ENCODE peak calls at places on chromosomes 1 and 21, in six cellular contexts. One of them, this sample, is unnamed.

GRCh38 chr1:37513795-37514349 is 694 bp downstream of the MEAF6 start:
- DNase-seq in AG04449: no peak
- DNase-seq in dorsolateral prefrontal cortex: peak
- DNase-seq in CD8-positive, alpha-beta T cell: peak
- DNase-seq in cardiac muscle cell: peak
- DNase-seq in neural progenitor cell: peak
- DNase-seq in this sample: peak

GRCh38 chr1:175493321-175493998 is 249.9 kb downstream of the TNR start:
- DNase-seq in AG04449: no peak
- DNase-seq in CD8-positive, alpha-beta T cell: no peak
- DNase-seq in neural progenitor cell: peak
- DNase-seq in cardiac muscle cell: no peak
- DNase-seq in dorsolateral prefrontal cortex: peak
- DNase-seq in this sample: no peak

GRCh38 chr1:107277022-107277421 is 136.2 kb downstream of the NTNG1 start:
- DNase-seq in CD8-positive, alpha-beta T cell: no peak
- DNase-seq in neural progenitor cell: peak
- DNase-seq in AG04449: no peak
- DNase-seq in dorsolateral prefrontal cortex: peak
- DNase-seq in cardiac muscle cell: peak
- DNase-seq in this sample: peak

GRCh38 chr1:107547363-107548155 is 406.7 kb downstream of the NTNG1 start:
- DNase-seq in CD8-positive, alpha-beta T cell: no peak
- DNase-seq in dorsolateral prefrontal cortex: no peak
- DNase-seq in AG04449: no peak
- DNase-seq in cardiac muscle cell: no peak
- DNase-seq in neural progenitor cell: no peak
- DNase-seq in this sample: no peak

GRCh38 chr1:237679687-237680086 is 211.0 kb downstream of the ZP4 start:
- DNase-seq in cardiac muscle cell: no peak
- DNase-seq in AG04449: no peak
- DNase-seq in neural progenitor cell: no peak
- DNase-seq in CD8-positive, alpha-beta T cell: no peak
- DNase-seq in dorsolateral prefrontal cortex: no peak
- DNase-seq in this sample: no peak

GRCh38 chr1:12433323-12434053 is 184.5 kb downstream of the DHRS3 start:
- DNase-seq in neural progenitor cell: peak
- DNase-seq in AG04449: no peak
- DNase-seq in CD8-positive, alpha-beta T cell: no peak
- DNase-seq in dorsolateral prefrontal cortex: no peak
- DNase-seq in cardiac muscle cell: peak
- DNase-seq in this sample: no peak

GRCh38 chr1:85065550-85065949 is 17.2 kb upstream of the MCOLN3 start:
- DNase-seq in neural progenitor cell: no peak
- DNase-seq in AG04449: no peak
- DNase-seq in dorsolateral prefrontal cortex: no peak
- DNase-seq in cardiac muscle cell: no peak
- DNase-seq in CD8-positive, alpha-beta T cell: no peak
- DNase-seq in this sample: no peak

GRCh38 chr1:175152006-175152652 is 40.4 kb downstream of the KIAA0040 start:
- DNase-seq in AG04449: no peak
- DNase-seq in cardiac muscle cell: peak
- DNase-seq in CD8-positive, alpha-beta T cell: peak
- DNase-seq in dorsolateral prefrontal cortex: peak
- DNase-seq in neural progenitor cell: peak
- DNase-seq in this sample: no peak

GRCh38 chr1:161185732-161186311 is 8.5 kb upstream of the B4GALT3 start:
- DNase-seq in neural progenitor cell: no peak
- DNase-seq in cardiac muscle cell: no peak
- DNase-seq in CD8-positive, alpha-beta T cell: no peak
- DNase-seq in AG04449: no peak
- DNase-seq in dorsolateral prefrontal cortex: no peak
- DNase-seq in this sample: no peak

GRCh38 chr21:39387461-39388037 is 38.7 kb upstream of the HMGN1 start:
- DNase-seq in dorsolateral prefrontal cortex: peak
- DNase-seq in neural progenitor cell: peak
- DNase-seq in cardiac muscle cell: peak
- DNase-seq in CD8-positive, alpha-beta T cell: peak
- DNase-seq in AG04449: no peak
- DNase-seq in this sample: peak

GRCh38 chr1:208238710-208239517 is 5.3 kb downstream of the PLXNA2 start:
- DNase-seq in neural progenitor cell: peak
- DNase-seq in AG04449: no peak
- DNase-seq in dorsolateral prefrontal cortex: peak
- DNase-seq in CD8-positive, alpha-beta T cell: no peak
- DNase-seq in cardiac muscle cell: peak
- DNase-seq in this sample: no peak

GRCh38 chr1:235304549-235305451 is 23.2 kb downstream of the ARID4B start:
- DNase-seq in dorsolateral prefrontal cortex: no peak
- DNase-seq in CD8-positive, alpha-beta T cell: no peak
- DNase-seq in neural progenitor cell: no peak
- DNase-seq in AG04449: no peak
- DNase-seq in cardiac muscle cell: peak
- DNase-seq in this sample: no peak

GRCh38 chr1:211217392-211217791 is 41.8 kb upstream of the RCOR3 start:
- DNase-seq in CD8-positive, alpha-beta T cell: no peak
- DNase-seq in cardiac muscle cell: no peak
- DNase-seq in dorsolateral prefrontal cortex: no peak
- DNase-seq in neural progenitor cell: no peak
- DNase-seq in AG04449: no peak
- DNase-seq in this sample: no peak

GRCh38 chr1:77889671-77890070 is 1.2 kb downstream of the NEXN start:
- DNase-seq in cardiac muscle cell: peak
- DNase-seq in CD8-positive, alpha-beta T cell: no peak
- DNase-seq in dorsolateral prefrontal cortex: no peak
- DNase-seq in AG04449: no peak
- DNase-seq in neural progenitor cell: no peak
- DNase-seq in this sample: no peak

GRCh38 chr1:70667771-70668170 is 256.7 kb downstream of the CTH start:
- DNase-seq in cardiac muscle cell: no peak
- DNase-seq in neural progenitor cell: no peak
- DNase-seq in dorsolateral prefrontal cortex: no peak
- DNase-seq in CD8-positive, alpha-beta T cell: no peak
- DNase-seq in AG04449: no peak
- DNase-seq in this sample: no peak

GRCh38 chr21:26405735-26406361 is 167.2 kb downstream of the CYYR1 start:
- DNase-seq in neural progenitor cell: peak
- DNase-seq in CD8-positive, alpha-beta T cell: no peak
- DNase-seq in AG04449: peak
- DNase-seq in cardiac muscle cell: peak
- DNase-seq in dorsolateral prefrontal cortex: no peak
- DNase-seq in this sample: no peak

GRCh38 chr1:37255111-37255795 is 219.1 kb upstream of the ZC3H12A start:
- DNase-seq in neural progenitor cell: peak
- DNase-seq in AG04449: no peak
- DNase-seq in CD8-positive, alpha-beta T cell: no peak
- DNase-seq in dorsolateral prefrontal cortex: no peak
- DNase-seq in cardiac muscle cell: peak
- DNase-seq in this sample: no peak

GRCh38 chr1:66737836-66738235 is 14.4 kb upstream of the DYNLT5 start:
- DNase-seq in CD8-positive, alpha-beta T cell: no peak
- DNase-seq in neural progenitor cell: no peak
- DNase-seq in dorsolateral prefrontal cortex: no peak
- DNase-seq in AG04449: no peak
- DNase-seq in cardiac muscle cell: no peak
- DNase-seq in this sample: no peak

DNA sequence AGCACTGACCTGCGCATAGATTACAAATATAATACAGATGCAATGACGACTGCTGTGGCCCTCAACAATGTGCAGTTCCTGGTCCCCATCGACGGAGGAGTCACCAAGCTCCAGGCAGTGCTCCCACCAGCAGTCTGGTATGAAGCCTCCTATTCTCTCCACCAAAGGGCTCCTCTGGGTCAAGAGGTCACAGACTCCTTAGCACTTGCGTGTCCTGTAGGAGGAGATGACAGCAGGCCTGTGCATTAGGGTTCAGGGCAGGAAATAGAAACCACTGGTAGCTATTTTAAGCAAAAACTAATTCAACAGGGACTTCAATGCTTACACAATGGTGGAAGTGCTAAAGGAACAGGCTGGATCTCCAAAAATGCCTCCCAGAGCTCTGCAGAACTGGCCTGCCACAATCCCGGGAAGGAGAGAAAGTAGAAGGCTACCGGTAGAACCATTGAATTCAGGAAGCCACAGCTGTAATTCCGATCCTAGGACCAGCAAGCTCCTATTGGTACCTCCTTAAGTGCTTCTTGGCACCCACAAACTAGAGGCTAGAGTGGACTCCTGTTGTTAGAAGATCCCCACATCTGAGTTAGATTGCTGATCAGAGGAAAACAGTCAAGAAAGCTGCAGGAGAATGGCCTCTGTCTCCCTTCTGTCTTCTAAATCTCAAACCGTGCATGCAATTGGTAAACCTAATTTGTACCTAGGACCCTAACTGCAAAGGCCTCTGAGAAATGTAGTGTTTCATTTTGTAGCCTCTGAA is 12.7 kb upstream of the DYNLT5 start:
- DNase-seq in CD8-positive, alpha-beta T cell: no peak
- DNase-seq in cardiac muscle cell: no peak
- DNase-seq in dorsolateral prefrontal cortex: no peak
- DNase-seq in AG04449: no peak
- DNase-seq in neural progenitor cell: peak
- DNase-seq in this sample: no peak
- H3K4me3 ChIP-seq in CD8-positive, alpha-beta T cell: no peak
- H3K4me3 ChIP-seq in cardiac muscle cell: no peak
- H3K4me3 ChIP-seq in dorsolateral prefrontal cortex: no peak
- H3K4me3 ChIP-seq in AG04449: no peak
- H3K4me3 ChIP-seq in neural progenitor cell: no peak
- H3K4me3 ChIP-seq in this sample: no peak

DNA sequence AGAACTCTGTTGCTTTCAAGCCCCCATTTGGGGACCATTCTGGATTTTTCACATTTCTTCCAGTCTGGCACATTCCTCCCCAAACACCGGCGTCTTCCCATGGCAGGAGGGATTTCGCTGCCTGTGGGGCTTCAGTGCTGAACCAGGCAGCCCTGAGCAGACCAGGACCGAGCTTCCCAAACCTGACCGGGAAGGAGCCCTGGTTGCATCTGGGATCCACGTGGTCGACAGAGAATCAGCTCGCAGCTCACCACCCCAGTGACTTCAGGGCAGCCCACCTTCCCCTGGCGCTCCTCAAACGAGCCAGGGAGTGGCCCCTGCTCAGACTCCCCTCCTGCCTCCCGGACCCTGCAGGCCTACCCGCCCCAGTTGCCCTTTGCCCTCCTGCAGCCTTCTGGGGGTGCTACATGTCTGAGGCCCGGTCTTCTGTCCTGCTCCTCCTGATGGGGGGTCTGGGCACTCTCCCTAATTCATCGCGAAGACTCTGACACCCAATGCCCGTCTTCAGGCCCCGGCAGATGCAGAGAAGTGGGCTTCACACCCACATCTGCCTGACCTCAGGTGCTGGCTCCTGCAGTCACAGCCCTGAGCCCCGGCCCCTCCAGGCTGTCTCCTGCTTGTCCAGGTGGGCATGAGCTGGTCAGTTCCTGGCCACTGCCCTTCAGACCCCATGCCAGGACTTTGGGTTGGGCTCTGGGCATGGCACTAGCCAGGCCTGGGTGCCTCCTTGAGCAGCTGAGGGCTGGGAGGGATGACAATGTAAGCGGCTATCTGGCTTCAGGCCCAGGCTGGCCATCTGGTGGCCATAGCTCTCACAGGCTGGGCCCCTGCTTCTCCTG is 26.2 kb upstream of the PRSS38 start:
- DNase-seq in dorsolateral prefrontal cortex: peak
- DNase-seq in cardiac muscle cell: no peak
- DNase-seq in AG04449: no peak
- DNase-seq in CD8-positive, alpha-beta T cell: no peak
- DNase-seq in neural progenitor cell: peak
- DNase-seq in this sample: no peak
- TF ChIP-seq CTCF in dorsolateral prefrontal cortex: no peak
- TF ChIP-seq CTCF in cardiac muscle cell: no peak
- TF ChIP-seq CTCF in AG04449: peak
- TF ChIP-seq CTCF in CD8-positive, alpha-beta T cell: no peak
- TF ChIP-seq CTCF in neural progenitor cell: no peak
- TF ChIP-seq CTCF in this sample: no peak

GRCh38 chr1:1432951-1433803 is 2.3 kb upstream of the VWA1 start:
- DNase-seq in AG04449: no peak
- DNase-seq in dorsolateral prefrontal cortex: no peak
- DNase-seq in CD8-positive, alpha-beta T cell: no peak
- DNase-seq in cardiac muscle cell: peak
- DNase-seq in neural progenitor cell: peak
- DNase-seq in this sample: no peak
- H3K4me3 ChIP-seq in AG04449: no peak
- H3K4me3 ChIP-seq in dorsolateral prefrontal cortex: peak
- H3K4me3 ChIP-seq in CD8-positive, alpha-beta T cell: no peak
- H3K4me3 ChIP-seq in cardiac muscle cell: no peak
- H3K4me3 ChIP-seq in neural progenitor cell: no peak
- H3K4me3 ChIP-seq in this sample: no peak

GRCh38 chr1:15958788-15959187 is 17.1 kb downstream of the ZBTB17 start:
- DNase-seq in cardiac muscle cell: no peak
- DNase-seq in dorsolateral prefrontal cortex: no peak
- DNase-seq in CD8-positive, alpha-beta T cell: no peak
- DNase-seq in neural progenitor cell: no peak
- DNase-seq in AG04449: no peak
- DNase-seq in this sample: no peak

GRCh38 chr1:15955552-15955951 is 20.3 kb downstream of the ZBTB17 start:
- DNase-seq in dorsolateral prefrontal cortex: no peak
- DNase-seq in CD8-positive, alpha-beta T cell: no peak
- DNase-seq in cardiac muscle cell: no peak
- DNase-seq in neural progenitor cell: no peak
- DNase-seq in AG04449: no peak
- DNase-seq in this sample: no peak

GRCh38 chr1:15958111-15958510 is 17.8 kb downstream of the ZBTB17 start:
- DNase-seq in AG04449: no peak
- DNase-seq in cardiac muscle cell: no peak
- DNase-seq in CD8-positive, alpha-beta T cell: no peak
- DNase-seq in neural progenitor cell: no peak
- DNase-seq in dorsolateral prefrontal cortex: no peak
- DNase-seq in this sample: no peak

GRCh38 chr1:15956150-15956549 is 19.8 kb downstream of the ZBTB17 start:
- DNase-seq in cardiac muscle cell: no peak
- DNase-seq in AG04449: no peak
- DNase-seq in dorsolateral prefrontal cortex: no peak
- DNase-seq in CD8-positive, alpha-beta T cell: no peak
- DNase-seq in neural progenitor cell: no peak
- DNase-seq in this sample: no peak

DNA sequence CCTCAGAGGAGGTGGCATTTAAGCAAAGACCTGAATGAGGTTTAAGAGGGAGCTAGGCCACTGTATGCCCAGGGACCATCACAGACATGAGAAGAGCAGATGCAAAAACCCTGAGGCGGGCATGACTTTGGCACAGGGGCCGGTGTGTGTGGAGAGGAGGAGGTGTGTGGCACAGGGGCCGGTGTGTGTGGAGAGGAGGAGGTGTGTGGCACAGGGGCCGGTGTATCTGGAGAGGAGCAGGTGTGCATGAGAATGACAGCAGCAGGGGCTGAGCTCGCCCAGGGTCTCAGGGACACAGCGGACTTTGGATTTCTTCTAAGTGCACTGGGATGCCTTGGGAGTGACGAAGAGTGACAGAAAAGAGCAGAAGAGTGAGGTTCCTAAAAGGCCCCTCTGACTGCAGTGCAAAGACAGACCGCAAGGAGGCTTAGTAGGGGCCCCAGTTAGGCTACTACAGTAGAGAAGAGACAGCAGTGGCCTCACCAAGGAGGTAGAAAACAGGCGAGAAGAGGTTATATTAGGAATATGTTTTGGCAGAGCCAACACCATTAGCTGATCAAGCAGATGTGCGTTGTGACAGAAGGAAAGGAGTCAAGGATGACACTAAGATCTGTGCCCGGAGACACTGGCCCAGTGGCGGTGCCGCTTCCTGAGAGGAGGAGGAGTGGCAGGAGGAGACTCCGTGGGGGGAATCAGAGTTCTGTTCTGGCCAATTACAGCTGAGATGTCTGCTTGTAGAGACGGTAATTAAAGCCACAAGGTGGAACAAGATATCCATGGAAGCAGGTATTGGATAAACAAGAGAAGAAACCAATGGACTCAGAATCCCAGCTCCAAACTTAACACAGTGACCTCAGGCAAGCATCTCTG is 18.4 kb downstream of the ZBTB17 start:
- DNase-seq in AG04449: no peak
- DNase-seq in CD8-positive, alpha-beta T cell: no peak
- DNase-seq in cardiac muscle cell: no peak
- DNase-seq in dorsolateral prefrontal cortex: no peak
- DNase-seq in neural progenitor cell: peak
- DNase-seq in this sample: no peak
- TF ChIP-seq CTCF in AG04449: peak
- TF ChIP-seq CTCF in CD8-positive, alpha-beta T cell: no peak
- TF ChIP-seq CTCF in cardiac muscle cell: peak
- TF ChIP-seq CTCF in dorsolateral prefrontal cortex: peak
- TF ChIP-seq CTCF in neural progenitor cell: peak
- TF ChIP-seq CTCF in this sample: peak

This sample was measured in GM12864.